ENCODE peak calls at places on chromosomes 5 and 9, in seven cellular contexts. Y is heart right ventricle, O is mammary epithelial cell, P is body of pancreas, U is PC-9, E is right atrium auricular region, M is SK-N-SH. I is an unnamed sample.

GRCh38 chr9:109335929-109336328 is 15.1 kb upstream of the EPB41L4B start:
- DNase-seq in Y (no peak), O (peak; percentile 31), P (no peak), U (no peak), E (no peak), M (no peak), I (no peak)

GRCh38 chr9:6197330-6197729 is 18.3 kb upstream of the IL33 start:
- DNase-seq in Y (peak; percentile 18), O (peak; percentile 24), P (peak; percentile 52), U (no peak), E (no peak), M (no peak), I (peak; percentile 4)

GRCh38 chr5:33270671-33271070 is 170.1 kb upstream of the TARS1 start:
- DNase-seq in Y (no peak), O (peak; percentile 54), P (no peak), U (no peak), E (no peak), M (no peak), I (no peak)

GRCh38 chr5:122121782-122122465 is 7.4 kb upstream of the ZNF474 start:
- DNase-seq in Y (no peak), O (peak; percentile 80), P (no peak), U (no peak), E (no peak), M (no peak), I (peak; percentile 37)

GRCh38 chr9:16426716-16427115 is 443.8 kb downstream of the BNC2 start:
- DNase-seq in Y (no peak), O (peak; percentile 72), P (no peak), U (no peak), E (no peak), M (no peak), I (peak; percentile 41)

GRCh38 chr5:106269252-106269843 is 1401.4 kb downstream of the EFNA5 start:
- DNase-seq in Y (no peak), O (peak; percentile 13), P (no peak), U (no peak), E (no peak), M (no peak), I (peak; percentile 44)

GRCh38 chr5:143841446-143841845 is 29.5 kb downstream of the HMHB1 start:
- DNase-seq in Y (no peak), O (no peak), P (no peak), U (no peak), E (no peak), M (no peak), I (no peak)

GRCh38 chr5:178392998-178393397 is 160.4 kb upstream of the PHYKPL start:
- DNase-seq in Y (no peak), O (no peak), P (no peak), U (no peak), E (no peak), M (no peak), I (no peak)

GRCh38 chr5:161001604-161002003 is 149.6 kb upstream of the ATP10B start:
- DNase-seq in Y (no peak), O (no peak), P (no peak), U (no peak), E (no peak), M (no peak), I (no peak)

GRCh38 chr5:96146675-96147074 is 185.0 kb upstream of the ELL2 start:
- DNase-seq in Y (no peak), O (peak; percentile 81), P (no peak), U (no peak), E (no peak), M (no peak), I (peak; percentile 27)

GRCh38 chr5:136134653-136135052 is 2.0 kb downstream of the SMAD5 start:
- DNase-seq in Y (no peak), O (no peak), P (no peak), U (no peak), E (no peak), M (no peak), I (no peak)

GRCh38 chr5:32909207-32909606 is 198.1 kb downstream of the NPR3 start:
- DNase-seq in Y (no peak), O (no peak), P (no peak), U (no peak), E (no peak), M (no peak), I (peak; percentile 34)

GRCh38 chr5:59746261-59746765 is 147.2 kb downstream of the PDE4D start:
- DNase-seq in Y (no peak), O (peak; percentile 72), P (no peak), U (no peak), E (no peak), M (no peak), I (peak; percentile 74)

GRCh38 chr9:93365427-93366118 is 85.9 kb upstream of the FAM120A start:
- DNase-seq in Y (no peak), O (no peak), P (no peak), U (no peak), E (no peak), M (no peak), I (no peak)

GRCh38 chr5:158431369-158432029 is 572.6 kb upstream of the CLINT1 start:
- DNase-seq in Y (peak; percentile 35), O (peak; percentile 44), P (no peak), U (no peak), E (no peak), M (no peak), I (no peak)

GRCh38 chr5:158430166-158430828 is 571.4 kb upstream of the CLINT1 start:
- DNase-seq in Y (no peak), O (no peak), P (no peak), U (no peak), E (no peak), M (no peak), I (no peak)

GRCh38 chr5:158433634-158434033 is 574.7 kb upstream of the CLINT1 start:
- DNase-seq in Y (no peak), O (no peak), P (no peak), U (no peak), E (no peak), M (no peak), I (no peak)

GRCh38 chr5:158434749-158435148 is 575.8 kb upstream of the CLINT1 start:
- DNase-seq in Y (no peak), O (no peak), P (no peak), U (no peak), E (no peak), M (no peak), I (no peak)

DNA sequence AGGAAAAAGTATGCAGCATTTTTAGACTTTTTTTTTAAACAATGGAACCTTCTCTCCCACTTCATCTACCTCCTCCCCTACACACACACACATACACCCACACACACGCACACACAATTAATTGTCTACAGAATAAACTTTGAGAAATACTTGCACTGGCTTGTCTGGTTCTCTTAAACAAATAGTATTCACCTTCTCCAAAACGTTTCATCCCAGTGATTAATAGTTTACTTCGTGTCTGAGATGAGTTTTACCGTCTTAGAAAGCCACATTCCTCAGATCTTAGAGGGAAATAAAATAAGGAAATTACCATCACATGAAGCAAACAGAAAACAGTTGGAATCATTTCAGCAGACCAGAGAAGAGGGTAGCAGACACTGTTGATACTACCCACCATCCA is 570.6 kb upstream of the CLINT1 start:
- DNase-seq in Y (no peak), O (peak; percentile 76), P (no peak), U (no peak), E (no peak), M (no peak), I (no peak)
- H3K27ac ChIP-seq in Y (peak overlapping the region; percentile 81), O (no peak overlapping the region), P (no peak overlapping the region), U (no peak overlapping the region), E (no peak overlapping the region), M (no peak overlapping the region), I (no peak overlapping the region)

GRCh38 chr5:61790678-61791077 is 458.6 kb downstream of the ZSWIM6 start:
- DNase-seq in Y (no peak), O (peak; percentile 82), P (peak; percentile 69), U (no peak), E (no peak), M (no peak), I (no peak)
- TF ChIP-seq CTCF in Y (no peak), O (no peak), P (no peak), U (no peak), E (no peak), M (no peak), I (no peak)

GRCh38 chr5:139369181-139369580 is 13.9 kb downstream of the SLC23A1 start:
- DNase-seq in Y (no peak), O (no peak), P (no peak), U (no peak), E (no peak), M (no peak), I (peak; percentile 63)
- H3K36me3 ChIP-seq in Y (peaks cover 93% of the 10 kb centered on the region), O (peaks cover 4% of the 10 kb centered on the region), P (peaks cover 16% of the 10 kb centered on the region), U (peaks cover 25% of the 10 kb centered on the region), E (peaks cover 54% of the 10 kb centered on the region), M (peaks cover 58% of the 10 kb centered on the region), I (peaks cover 29% of the 10 kb centered on the region)

DNA sequence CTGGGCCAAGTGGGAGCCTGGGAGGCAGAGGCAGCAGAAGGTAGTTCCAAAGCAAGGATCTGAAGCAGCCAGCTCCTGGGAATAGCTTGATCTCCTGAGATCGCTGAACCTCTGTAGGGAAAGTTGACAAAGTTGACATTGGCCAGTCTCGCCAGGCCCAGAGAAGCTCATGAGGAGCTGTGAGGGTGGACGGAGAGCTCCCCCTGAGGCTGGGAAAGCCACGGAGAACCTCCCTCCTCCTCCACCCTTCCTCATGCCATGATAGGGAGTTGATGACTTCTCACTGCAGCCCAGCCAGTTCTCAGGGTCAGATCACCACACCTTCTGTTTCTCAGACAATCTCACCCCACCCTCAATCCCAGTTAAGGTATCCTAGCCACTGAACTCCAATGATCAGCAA is 30.4 kb upstream of the KCNV2 start:
- DNase-seq in Y (no peak), O (no peak), P (no peak), U (no peak), E (no peak), M (no peak), I (no peak)
- H3K27ac ChIP-seq in Y (no peak overlapping the region), O (no peak overlapping the region), P (no peak overlapping the region), U (no peak overlapping the region), E (no peak overlapping the region), M (no peak overlapping the region), I (no peak overlapping the region)

GRCh38 chr5:171738501-171738900 is 47.1 kb upstream of the SMIM23 start:
- DNase-seq in Y (no peak), O (no peak), P (no peak), U (no peak), E (no peak), M (no peak), I (no peak)

GRCh38 chr5:171739246-171739645 is 46.4 kb upstream of the SMIM23 start:
- DNase-seq in Y (no peak), O (no peak), P (no peak), U (no peak), E (no peak), M (no peak), I (no peak)

GRCh38 chr5:171736976-171737848 is 48.4 kb upstream of the SMIM23 start:
- DNase-seq in Y (peak; percentile 73), O (no peak), P (peak; percentile 56), U (no peak), E (no peak), M (no peak), I (no peak)
- TF ChIP-seq CTCF in Y (peak; percentile 31), O (no peak), P (no peak), U (no peak), E (no peak), M (no peak), I (no peak)

GRCh38 chr5:151218177-151218576 is 5.7 kb downstream of the CCDC69 start:
- DNase-seq in Y (no peak), O (no peak), P (no peak), U (no peak), E (no peak), M (no peak), I (no peak)
- H3K36me3 ChIP-seq in Y (no peaks in the 10 kb centered on the region), O (no peaks in the 10 kb centered on the region), P (no peaks in the 10 kb centered on the region), U (no peaks in the 10 kb centered on the region), E (peaks cover 10% of the 10 kb centered on the region), M (no peaks in the 10 kb centered on the region), I (no peaks in the 10 kb centered on the region)